ENCODE peak calls at places on chromosomes 13 and 19, in six cellular contexts. W is stimulated activated CD4-positive, alpha-beta T cell treated with anti-CD3 and anti-CD28 coated beads, Interleukin-15, amount 100 ng/mL, for 1 hour; L is HTR-8/SVneo; Y is WTC11; U is HuH-7.5; S is stimulated activated CD8-positive, alpha-beta memory T cell treated with anti-CD3 and anti-CD28 coated beads, Interleukin-15, amount 100 ng/mL, for 4 hours. X is an unnamed sample.

GRCh38 chr13:48405865-48406264 is 7.0 kb downstream of the LPAR6 start:
- DNase-seq in S (no peak), L (no peak), U (no peak), Y (no peak), W (no peak), X (no peak)

GRCh38 chr13:113258655-113259054 is 38.4 kb upstream of the LAMP1 start:
- DNase-seq in U (no peak), Y (no peak), L (no peak), W (no peak), S (no peak), X (no peak)

GRCh38 chr13:42001580-42001979 is 40.7 kb upstream of the VWA8 start:
- DNase-seq in U (no peak), W (no peak), S (no peak), Y (peak; percentile 16), L (peak; percentile 51), X (no peak)

GRCh38 chr13:68976287-68976686 is 1131.3 kb upstream of the ATXN8OS start:
- DNase-seq in S (no peak), L (no peak), W (no peak), U (no peak), Y (no peak), X (no peak)

GRCh38 chr13:50693755-50694154 is 149.7 kb downstream of the DLEU7 start:
- DNase-seq in W (no peak), Y (peak; percentile 16), L (no peak), S (no peak), U (no peak), X (no peak)

GRCh38 chr19:29680447-29680846 is 15.2 kb downstream of the PLEKHF1 start:
- DNase-seq in Y (no peak), S (peak; percentile 63), W (peak; percentile 61), L (no peak), U (no peak), X (peak; percentile 85)

GRCh38 chr19:1932395-1932794 is 8.6 kb upstream of the CSNK1G2 start:
- DNase-seq in W (no peak), L (no peak), U (no peak), S (no peak), Y (no peak), X (no peak)

GRCh38 chr19:277131-277530 is 14.1 kb downstream of the PLPP2 start:
- DNase-seq in W (no peak), U (no peak), Y (no peak), S (no peak), L (no peak), X (no peak)

GRCh38 chr19:17946965-17947784 is 14.4 kb downstream of the CCDC124 start:
- DNase-seq in U (peak; percentile 79), W (no peak), L (no peak), S (no peak), Y (no peak), X (no peak)

GRCh38 chr13:75178436-75178835 is 303.5 kb downstream of the TBC1D4 start:
- DNase-seq in S (no peak), W (no peak), U (no peak), L (no peak), Y (no peak), X (no peak)

GRCh38 chr19:58007285-58007684 is 4.7 kb upstream of the ZNF606 start:
- DNase-seq in L (no peak), S (no peak), Y (peak; percentile 34), W (no peak), U (peak; percentile 57), X (no peak)

GRCh38 chr13:100298691-100299090 is 209.8 kb downstream of the PCCA start:
- DNase-seq in L (no peak), Y (no peak), W (no peak), U (no peak), S (no peak), X (no peak)

GRCh38 chr13:35839746-35840273 is 291.4 kb downstream of the DCLK1 start:
- DNase-seq in U (no peak), Y (no peak), W (no peak), S (no peak), L (no peak), X (no peak)

GRCh38 chr13:26133851-26134250 is 82.0 kb upstream of the SHISA2 start:
- DNase-seq in Y (no peak), U (no peak), L (no peak), W (no peak), S (no peak), X (no peak)

GRCh38 chr13:113123226-113124150 is 889 bp downstream of the F10 start:
- DNase-seq in L (no peak), Y (peak; percentile 53), W (no peak), U (peak; percentile 61), S (no peak), X (no peak)

GRCh38 chr13:101640797-101641400 is 188.4 kb downstream of the ITGBL1 start:
- DNase-seq in L (peak; percentile 18), U (no peak), Y (no peak), W (no peak), S (no peak), X (no peak)

GRCh38 chr19:2387367-2388288 is 27.6 kb downstream of the TMPRSS9 start:
- DNase-seq in S (no peak), L (no peak), Y (no peak), U (no peak), W (no peak), X (no peak)

GRCh38 chr13:111017755-111018487 is 97.2 kb upstream of the ARHGEF7 start:
- DNase-seq in L (no peak), S (no peak), U (no peak), W (no peak), Y (no peak), X (no peak)

GRCh38 chr19:19304186-19304975 is 15.9 kb downstream of the SUGP1 start:
- DNase-seq in W (no peak), S (no peak), Y (no peak), U (no peak), L (no peak), X (no peak)

GRCh38 chr19:7734220-7735203 is 2.6 kb upstream of the CLEC4G start:
- DNase-seq in S (no peak), W (no peak), Y (no peak), L (no peak), U (no peak), X (no peak)

GRCh38 chr19:1980068-1980467 is 35.4 kb downstream of the BTBD2 start:
- DNase-seq in U (no peak), Y (no peak), L (no peak), W (no peak), S (no peak), X (no peak)

GRCh38 chr19:11014403-11014911 is 53.6 kb downstream of the SMARCA4 start:
- DNase-seq in W (no peak), U (no peak), S (no peak), Y (no peak), L (no peak), X (no peak)

GRCh38 chr13:94544922-94545321 is 51.0 kb downstream of the TGDS start:
- DNase-seq in S (no peak), Y (no peak), W (no peak), L (no peak), U (no peak), X (no peak)

GRCh38 chr13:42064259-42064658 is 15.8 kb downstream of the DGKH start:
- DNase-seq in L (no peak), W (no peak), U (no peak), S (no peak), Y (no peak), X (no peak)

GRCh38 chr19:5048091-5048726 is 79.3 kb downstream of the KDM4B start:
- DNase-seq in S (no peak), W (peak; percentile 40), L (peak; percentile 82), Y (peak; percentile 92), U (peak; percentile 94), X (peak; percentile 41)

GRCh38 chr19:46383171-46383815 is 30.1 kb downstream of the CCDC8 start:
- DNase-seq in W (no peak), U (no peak), L (no peak), S (no peak), Y (no peak), X (no peak)

X was measured in central memory CD8-positive, alpha-beta T cell.